ENCODE peak calls at places on chromosomes 5 and 9, in nine cellular contexts. T, J, S, A, V, G, I, Q and N are unnamed samples.

GRCh38 chr9:27489087-27489876 is 34.8 kb upstream of the IFNK start:
- DNase-seq in G (no peak), I (no peak), A (no peak), T (no peak), J (no peak), V (no peak), Q (no peak), S (no peak), N (no peak)

GRCh38 chr5:128574041-128574440 is 36.0 kb upstream of the FBN2 start:
- DNase-seq in V (no peak), A (no peak), G (no peak), T (no peak), J (no peak), Q (no peak), I (no peak), S (no peak), N (no peak)

GRCh38 chr9:137201205-137201868 is 796 bp upstream of the TPRN start:
- DNase-seq in V (no peak), A (no peak), Q (no peak), J (no peak), I (no peak), T (no peak), S (no peak), G (no peak), N (no peak)

GRCh38 chr9:107637421-107638420 is 148.2 kb upstream of the KLF4 start:
- DNase-seq in J (no peak), A (peak), I (no peak), Q (no peak), V (peak), G (peak), S (peak), T (no peak), N (no peak)

GRCh38 chr5:90390933-90391332 is 18.6 kb downstream of the CETN3 start:
- DNase-seq in I (no peak), V (no peak), Q (no peak), J (no peak), G (no peak), S (no peak), T (no peak), A (peak), N (no peak)

GRCh38 chr5:179354305-179354882 is 9.1 kb upstream of the ADAMTS2 start:
- DNase-seq in Q (no peak), G (no peak), A (no peak), S (no peak), J (no peak), T (no peak), V (no peak), I (no peak), N (no peak)

GRCh38 chr5:67283275-67283987 is 86.8 kb upstream of the CD180 start:
- DNase-seq in S (peak), V (no peak), A (no peak), I (no peak), G (no peak), T (no peak), J (no peak), Q (no peak), N (no peak)

GRCh38 chr9:93088656-93089015 is 7.4 kb upstream of the CARD19 start:
- DNase-seq in Q (no peak), G (no peak), V (no peak), I (no peak), J (no peak), S (no peak), A (no peak), T (no peak), N (no peak)

GRCh38 chr9:135339378-135339973 is 140.1 kb upstream of the PPP1R26 start:
- DNase-seq in V (no peak), S (no peak), I (no peak), T (no peak), Q (no peak), J (no peak), A (no peak), G (no peak), N (no peak)

GRCh38 chr9:124771867-124772621 is 933 bp upstream of the NR6A1 start:
- DNase-seq in A (peak), I (no peak), T (peak), J (no peak), Q (peak), V (no peak), G (peak), S (no peak), N (peak)

GRCh38 chr9:112041536-112042243 is 133.4 kb downstream of the SUSD1 start:
- DNase-seq in T (no peak), J (no peak), I (no peak), G (no peak), S (no peak), V (no peak), A (peak), Q (no peak), N (peak)

GRCh38 chr5:146409081-146409671 is 38.0 kb upstream of the TCERG1 start:
- DNase-seq in S (no peak), G (peak), Q (no peak), I (no peak), A (no peak), T (no peak), J (no peak), V (no peak), N (no peak)

GRCh38 chr5:132428811-132429440 is 59.4 kb downstream of the SLC22A5 start:
- DNase-seq in S (no peak), I (no peak), T (no peak), V (no peak), A (peak), J (no peak), Q (no peak), G (no peak), N (peak)

GRCh38 chr9:127980056-127980705 is 608 bp downstream of the EEIG1 start:
- DNase-seq in I (peak), S (no peak), G (peak), Q (peak), J (peak), A (no peak), V (no peak), T (no peak), N (no peak)

GRCh38 chr5:61052870-61053269 is 107.9 kb downstream of the NDUFAF2 start:
- DNase-seq in S (no peak), I (no peak), T (no peak), J (no peak), Q (no peak), A (peak), G (no peak), V (no peak), N (peak)

GRCh38 chr5:169876376-169876775 is 103.9 kb downstream of the INSYN2B start:
- DNase-seq in Q (no peak), V (no peak), T (no peak), I (no peak), G (no peak), J (no peak), S (no peak), A (peak), N (no peak)

GRCh38 chr9:81410201-81410600 is 279.1 kb downstream of the TLE1 start:
- DNase-seq in G (no peak), I (no peak), V (no peak), A (peak), Q (no peak), T (no peak), S (no peak), J (no peak), N (no peak)

GRCh38 chr5:95822408-95823240 is at the start of gene GLRX:
- DNase-seq in S (peak), J (no peak), I (peak), G (peak), V (no peak), T (peak), A (peak), Q (peak), N (peak)

GRCh38 chr5:102755691-102756371 is 726 bp downstream of the PAM start:
- DNase-seq in T (peak), Q (peak), V (peak), G (peak), S (no peak), A (peak), I (peak), J (peak), N (peak)

GRCh38 chr9:84255701-84256100 is 84.9 kb downstream of the SLC28A3 start:
- DNase-seq in T (no peak), J (no peak), A (no peak), G (no peak), V (no peak), I (no peak), Q (no peak), S (no peak), N (no peak)

GRCh38 chr9:89312154-89312616 is 1.2 kb downstream of the CKS2 start:
- DNase-seq in V (no peak), J (no peak), Q (peak), I (no peak), G (no peak), S (no peak), T (no peak), A (no peak), N (peak)

GRCh38 chr5:118687671-118688621 is 300.4 kb downstream of the DTWD2 start:
- DNase-seq in J (no peak), G (no peak), A (no peak), T (no peak), V (no peak), Q (no peak), S (no peak), I (no peak), N (no peak)

GRCh38 chr5:145912594-145912993 is 23.8 kb upstream of the SH3RF2 start:
- DNase-seq in S (no peak), T (no peak), V (no peak), J (no peak), G (no peak), A (no peak), I (no peak), Q (no peak), N (no peak)

GRCh38 chr9:100472268-100472667 is 681 bp upstream of the TMEFF1 start:
- DNase-seq in Q (peak), S (no peak), G (no peak), J (no peak), I (no peak), A (no peak), V (no peak), T (no peak), N (no peak)

GRCh38 chr5:111241696-111242095 is 17.5 kb downstream of the CAMK4 start:
- DNase-seq in A (no peak), J (no peak), T (no peak), S (no peak), G (no peak), I (no peak), V (no peak), Q (no peak), N (no peak)

GRCh38 chr9:77521091-77521490 is 127.0 kb downstream of the GNA14 start:
- DNase-seq in G (no peak), S (peak), T (no peak), J (no peak), A (no peak), V (no peak), I (no peak), Q (no peak), N (no peak)

GRCh38 chr5:160312139-160312959 is at the start of gene CCNJL:
- DNase-seq in T (no peak), A (peak), V (peak), Q (peak), J (no peak), G (peak), I (no peak), S (peak), N (peak)

GRCh38 chr5:127665641-127666040 is 16.8 kb downstream of the CTXN3 start:
- DNase-seq in J (no peak), S (no peak), V (no peak), I (no peak), T (no peak), G (no peak), Q (no peak), A (no peak), N (no peak)

GRCh38 chr5:133245191-133246052 is 193.6 kb downstream of the HSPA4 start:
- DNase-seq in S (no peak), T (peak), J (no peak), V (no peak), A (peak), G (no peak), I (no peak), Q (no peak), N (peak)

GRCh38 chr5:139150359-139150999 is 47.7 kb downstream of the SIL1 start:
- DNase-seq in V (no peak), T (no peak), Q (peak), A (no peak), J (no peak), G (no peak), S (no peak), I (no peak), N (no peak)

GRCh38 chr9:115494393-115494792 is 376.4 kb upstream of the TNC start:
- DNase-seq in S (no peak), A (no peak), J (no peak), I (no peak), T (no peak), Q (no peak), G (no peak), V (no peak), N (no peak)

GRCh38 chr9:100440071-100440470 is 13.1 kb downstream of the MSANTD3 start:
- DNase-seq in I (no peak), J (no peak), G (no peak), Q (no peak), A (peak), S (no peak), V (no peak), T (no peak), N (peak)